ENCODE peak calls at places on chromosomes 11 and 22, in seven cellular contexts. U is CD8-positive, alpha-beta T cell; O is uterus; N is heart right ventricle; Q is cardiac fibroblast; V is AG09319; B is H1. F is an unnamed sample.

GRCh38 chr11:128516886-128517285 is 70.5 kb downstream of the ETS1 start:
- DNase-seq in U (no peak), V (no peak), Q (no peak), N (no peak), B (no peak), O (no peak), F (no peak)

GRCh38 chr11:34432822-34433221 is 5.9 kb upstream of the CAT start:
- DNase-seq in U (no peak), O (no peak), V (no peak), N (no peak), B (no peak), Q (no peak), F (no peak)

GRCh38 chr22:19125474-19126308 is 3.5 kb upstream of the DGCR2 start:
- DNase-seq in U (no peak), N (no peak), V (no peak), Q (no peak), B (no peak), O (no peak), F (no peak)

GRCh38 chr11:108732395-108732794 is 67.5 kb downstream of the DDX10 start:
- DNase-seq in B (no peak), O (no peak), U (no peak), V (no peak), N (no peak), Q (no peak), F (no peak)

GRCh38 chr11:32893947-32894827 is 1.6 kb downstream of the QSER1 start:
- DNase-seq in V (no peak), O (peak), U (peak), B (no peak), N (no peak), Q (peak), F (peak)

GRCh38 chr11:34601085-34601444 is 19.8 kb upstream of the EHF start:
- DNase-seq in O (no peak), N (no peak), Q (no peak), U (no peak), V (no peak), B (no peak), F (no peak)

GRCh38 chr11:119803139-119803538 is 74.1 kb upstream of the NECTIN1 start:
- DNase-seq in V (no peak), N (no peak), O (no peak), B (no peak), Q (no peak), U (no peak), F (no peak)

GRCh38 chr11:118872403-118872821 is 11.3 kb upstream of the CXCR5 start:
- DNase-seq in V (no peak), N (no peak), Q (no peak), B (no peak), O (no peak), U (peak), F (no peak)

GRCh38 chr11:1343391-1344055 is 34.1 kb upstream of the TOLLIP start:
- DNase-seq in Q (no peak), O (no peak), V (no peak), U (no peak), N (no peak), B (no peak), F (no peak)

GRCh38 chr11:27459191-27459590 is 13.4 kb downstream of the LGR4 start:
- DNase-seq in Q (no peak), B (no peak), O (no peak), V (no peak), N (no peak), U (no peak), F (no peak)

GRCh38 chr11:10318527-10318802 is 13.6 kb downstream of the ADM start:
- DNase-seq in N (no peak), Q (no peak), O (no peak), U (no peak), V (no peak), B (no peak), F (no peak)

GRCh38 chr11:13923716-13924650 is 38.5 kb upstream of the SPON1 start:
- DNase-seq in N (no peak), O (no peak), U (peak), V (no peak), B (no peak), Q (peak), F (peak)

GRCh38 chr11:1508491-1508891 is 21.9 kb upstream of the MOB2 start:
- DNase-seq in B (no peak), N (no peak), V (no peak), Q (no peak), O (no peak), U (no peak), F (no peak)

GRCh38 chr11:15883349-15883961 is 472.9 kb downstream of the SOX6 start:
- DNase-seq in B (no peak), O (no peak), Q (peak), U (no peak), N (peak), V (no peak), F (no peak)

GRCh38 chr11:28559497-28559896 is 451.3 kb downstream of the METTL15 start:
- DNase-seq in N (no peak), B (no peak), O (no peak), V (no peak), U (no peak), Q (peak), F (no peak)

GRCh38 chr22:38788417-38788816 is 5.5 kb downstream of the DNAL4 start:
- DNase-seq in U (no peak), B (no peak), Q (peak), V (peak), N (peak), O (peak), F (peak)

GRCh38 chr11:62360685-62361084 is 23.4 kb downstream of the ASRGL1 start:
- DNase-seq in Q (no peak), U (no peak), B (no peak), O (no peak), N (no peak), V (no peak), F (no peak)

GRCh38 chr22:34567367-34567766 is 498.6 kb upstream of the ISX start:
- DNase-seq in B (no peak), U (no peak), O (no peak), N (no peak), Q (no peak), V (no peak), F (no peak)

GRCh38 chr22:17842386-17842785 is 68.1 kb upstream of the BID start:
- DNase-seq in Q (no peak), N (peak), U (peak), V (no peak), O (peak), B (no peak), F (no peak)

GRCh38 chr11:123061403-123062157 is at the start of gene HSPA8:
- DNase-seq in V (no peak), U (peak), O (peak), Q (peak), N (peak), B (no peak), F (peak)

GRCh38 chr11:121961228-121961860 is 154.7 kb downstream of the BLID start:
- DNase-seq in U (no peak), N (no peak), B (no peak), O (no peak), V (no peak), Q (peak), F (no peak)

GRCh38 chr11:27471588-27472397 is 797 bp downstream of the LGR4 start:
- DNase-seq in Q (peak), B (peak), O (peak), U (peak), V (no peak), N (peak), F (peak)

GRCh38 chr11:119635776-119636175 is 93.2 kb downstream of the NECTIN1 start:
- DNase-seq in V (no peak), Q (no peak), N (no peak), B (no peak), O (no peak), U (no peak), F (no peak)

GRCh38 chr11:93740802-93741093 is 547 bp downstream of the TAF1D start:
- DNase-seq in O (peak), V (no peak), B (no peak), N (peak), Q (peak), U (peak), F (peak)

GRCh38 chr11:7592706-7593105 is 78.9 kb downstream of the PPFIBP2 start:
- DNase-seq in O (no peak), U (no peak), V (peak), N (peak), B (no peak), Q (peak), F (peak)

GRCh38 chr11:100719809-100720221 is 32.7 kb downstream of the ARHGAP42 start:
- DNase-seq in B (no peak), O (peak), Q (peak), V (peak), N (peak), U (no peak), F (peak)

GRCh38 chr11:1555713-1556153 is 16.3 kb downstream of the DUSP8 start:
- DNase-seq in V (no peak), B (no peak), Q (no peak), U (no peak), N (no peak), O (no peak), F (no peak)

GRCh38 chr22:42500164-42500835 is 19.3 kb downstream of the RRP7A start:
- DNase-seq in V (peak), B (peak), N (peak), U (peak), O (peak), Q (peak), F (peak)

GRCh38 chr11:2807801-2808241 is 77.8 kb downstream of the CDKN1C start:
- DNase-seq in N (no peak), O (peak), U (no peak), B (no peak), V (no peak), Q (no peak), F (no peak)

GRCh38 chr11:80320765-80321164 is 879.9 kb upstream of the TENM4 start:
- DNase-seq in B (no peak), Q (no peak), V (no peak), U (no peak), O (no peak), N (no peak), F (peak)
- TF ChIP-seq CTCF in B (peak), Q (no peak), V (no peak), U (no peak), O (no peak), N (no peak), F (peak)

DNA sequence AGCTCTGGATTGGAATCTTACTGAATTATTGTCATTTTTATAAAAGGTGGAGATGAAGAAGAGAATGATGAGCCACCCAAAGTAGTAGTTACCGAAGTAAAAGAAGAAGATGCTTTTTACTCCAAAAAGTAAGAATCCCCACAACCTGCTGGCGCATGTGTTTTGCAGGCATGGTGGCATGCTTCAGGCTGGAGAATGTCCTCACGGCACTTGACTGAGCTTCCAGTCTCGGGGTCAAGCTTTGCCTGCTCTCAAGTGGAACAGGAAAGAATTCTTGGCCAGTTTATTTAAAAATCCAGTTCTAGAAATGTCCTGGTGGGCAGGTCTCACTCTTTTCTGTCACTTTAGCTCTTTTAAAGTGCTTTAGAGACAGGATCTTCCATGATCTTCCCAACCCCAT is 17.5 kb downstream of the NUP50 start:
- DNase-seq in U (no peak), Q (no peak), N (no peak), B (no peak), V (no peak), O (no peak), F (no peak)
- TF ChIP-seq CTCF in U (no peak), Q (no peak), N (no peak), B (no peak), V (no peak), O (no peak), F (no peak)

DNA sequence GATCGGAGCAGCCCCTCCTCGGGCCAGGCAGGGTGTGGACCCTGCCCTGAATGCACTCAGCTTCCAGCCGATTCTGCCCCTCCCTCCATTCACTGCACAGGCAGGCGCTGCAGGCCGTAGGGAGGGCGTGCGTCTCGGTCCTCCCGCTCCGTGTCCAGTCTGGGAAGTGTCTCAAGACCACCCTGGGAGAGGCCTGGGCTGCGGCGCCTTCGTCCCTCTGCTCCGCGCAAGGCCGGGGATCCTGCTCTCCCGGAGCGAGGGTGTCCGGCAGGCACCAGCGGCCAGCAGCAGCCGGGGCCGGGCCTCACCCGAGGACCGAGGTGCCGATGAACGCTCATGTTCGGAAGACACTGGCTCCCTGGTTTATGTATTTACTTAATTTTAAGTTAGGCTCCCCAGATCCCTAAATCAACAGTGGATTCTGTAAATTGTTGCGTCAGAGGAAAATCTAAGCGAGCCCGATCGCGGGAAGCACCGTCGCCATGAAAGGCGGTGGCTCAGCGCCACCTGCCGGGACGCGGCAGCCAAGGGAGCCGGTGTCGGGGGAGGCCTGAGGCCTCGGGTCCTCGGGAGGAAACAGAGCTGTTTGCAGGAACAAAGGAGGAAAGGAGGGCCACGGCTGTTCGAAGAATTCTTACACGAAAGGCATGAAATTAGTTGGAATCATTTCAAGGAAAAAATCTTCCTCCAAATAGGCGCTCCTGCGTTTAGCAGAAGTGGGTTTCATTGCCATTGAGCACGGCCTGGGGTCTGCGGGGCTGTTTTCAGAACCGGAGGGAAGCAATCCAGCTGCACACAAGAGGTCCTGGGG is 195.3 kb downstream of the BRD1 start:
- DNase-seq in V (no peak), U (no peak), Q (peak), O (no peak), B (peak), N (peak), F (peak)
- TF ChIP-seq CTCF in V (peak), U (peak), Q (peak), O (peak), B (peak), N (peak), F (peak)

DNA sequence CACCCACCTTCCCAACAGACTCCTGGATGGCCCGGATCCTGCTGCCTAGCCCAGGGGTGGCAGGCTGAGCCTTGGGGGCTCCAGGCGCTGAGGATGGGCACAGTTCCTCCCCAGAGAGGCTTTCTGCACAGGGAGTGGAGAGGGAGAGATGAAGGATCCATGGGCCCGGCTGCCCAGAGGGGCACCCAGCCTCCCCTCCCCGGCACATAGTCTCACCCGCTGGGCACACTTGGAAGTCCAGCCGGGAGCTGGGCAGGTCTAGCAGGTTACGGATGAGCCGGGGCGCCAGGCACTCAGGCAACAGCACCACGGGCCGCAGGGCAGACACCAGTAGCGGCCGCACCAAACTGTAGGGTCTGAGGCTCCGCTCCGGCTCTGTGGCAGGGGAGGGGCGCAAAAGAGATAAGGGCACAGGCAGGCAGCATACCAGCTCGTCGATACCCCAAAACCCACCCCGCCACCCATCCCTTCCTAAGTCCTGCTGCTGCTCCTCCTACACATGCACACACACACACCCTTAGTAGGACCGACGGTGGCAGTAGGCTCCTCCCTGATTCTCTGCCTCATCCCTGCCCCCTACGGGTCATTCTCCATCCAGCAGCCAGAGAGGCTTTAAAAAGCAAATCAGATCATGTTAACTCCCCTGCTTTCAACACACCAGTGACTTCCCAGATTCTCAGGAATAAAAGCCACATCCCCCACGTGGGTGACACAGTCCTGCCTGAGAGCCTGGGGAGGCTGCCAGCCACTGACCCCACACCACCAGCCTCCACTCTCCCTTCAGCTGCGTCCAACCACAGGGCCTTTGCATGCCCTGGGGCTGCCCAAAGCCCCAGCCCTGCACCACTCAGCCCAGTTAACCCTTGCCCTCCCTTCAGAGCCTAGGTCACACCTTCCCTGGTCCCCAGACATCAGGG is 6.5 kb upstream of the MFNG start:
- DNase-seq in U (peak), Q (peak), B (peak), O (no peak), N (no peak), V (peak), F (peak)
- TF ChIP-seq CTCF in U (peak), Q (peak), B (peak), O (no peak), N (no peak), V (peak), F (peak)

DNA sequence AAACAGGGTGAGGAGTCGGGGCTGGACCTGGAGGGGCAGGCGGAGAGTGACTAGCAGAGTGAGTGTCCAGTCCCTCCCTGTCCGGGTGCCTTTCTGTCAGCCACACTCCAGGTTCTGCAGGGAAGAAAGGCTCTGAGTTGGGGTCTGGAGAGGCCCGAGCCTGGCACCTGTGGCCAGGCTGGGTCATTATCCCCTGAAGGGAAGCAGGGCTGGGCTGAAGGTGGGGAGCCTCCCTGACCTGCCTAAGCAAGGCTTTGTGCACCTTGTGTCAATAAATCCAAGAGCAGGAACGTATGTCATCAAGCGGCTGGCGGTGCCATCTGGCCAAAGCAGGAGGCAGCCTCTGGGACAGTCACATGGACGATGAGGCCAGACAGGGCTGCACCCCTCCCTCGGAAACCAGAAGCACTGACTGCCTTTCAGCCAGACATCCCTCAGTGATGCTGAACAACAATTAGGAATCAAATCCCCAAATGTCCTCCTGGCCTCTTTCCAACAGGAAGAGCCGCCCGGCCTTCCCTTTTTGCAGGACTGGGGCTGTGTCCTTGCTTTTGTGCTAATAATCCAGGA is 73.9 kb upstream of the FGF3 start:
- DNase-seq in U (no peak), B (no peak), O (no peak), N (no peak), Q (no peak), V (no peak), F (no peak)
- TF ChIP-seq CTCF in U (no peak), B (no peak), O (no peak), N (no peak), Q (no peak), V (no peak), F (no peak)